ENCODE peak calls at places on chromosomes 6 and 20, in nine cellular contexts. Y, X, K, V, F, I, N, O and T are unnamed samples.

GRCh38 chr6:165876568-165876967 is 213.5 kb upstream of the PDE10A start:
- DNase-seq in Y (no peak), X (peak), K (no peak), V (no peak), F (no peak), I (no peak), N (peak), O (no peak), T (no peak)

GRCh38 chr6:135812085-135812526 is 39.4 kb upstream of the PDE7B start:
- DNase-seq in Y (no peak), X (peak), K (no peak), V (no peak), F (no peak), I (no peak), N (peak), O (no peak), T (no peak)

GRCh38 chr6:16212276-16212675 is 26.1 kb upstream of the GMPR start:
- DNase-seq in Y (no peak), X (no peak), K (no peak), V (no peak), F (no peak), I (no peak), N (no peak), O (no peak), T (no peak)

GRCh38 chr6:135572051-135572450 is 74.5 kb upstream of the AHI1 start:
- DNase-seq in Y (no peak), X (no peak), K (no peak), V (no peak), F (no peak), I (no peak), N (no peak), O (no peak), T (no peak)

GRCh38 chr6:87755697-87756671 is 54.0 kb upstream of the AKIRIN2 start:
- DNase-seq in Y (no peak), X (no peak), K (no peak), V (no peak), F (no peak), I (no peak), N (no peak), O (no peak), T (no peak)

GRCh38 chr6:166268431-166268830 is 39.8 kb downstream of the PRR18 start:
- DNase-seq in Y (no peak), X (no peak), K (no peak), V (no peak), F (no peak), I (no peak), N (no peak), O (no peak), T (no peak)

GRCh38 chr20:32966881-32967781 is 37.1 kb downstream of the SUN5 start:
- DNase-seq in Y (no peak), X (no peak), K (no peak), V (no peak), F (no peak), I (no peak), N (no peak), O (no peak), T (peak)

GRCh38 chr20:61917459-61917858 is 148.2 kb downstream of the TAF4 start:
- DNase-seq in Y (no peak), X (no peak), K (no peak), V (no peak), F (no peak), I (no peak), N (no peak), O (no peak), T (no peak)

GRCh38 chr20:57496592-57496991 is 28.3 kb downstream of the CTCFL start:
- DNase-seq in Y (no peak), X (no peak), K (no peak), V (no peak), F (no peak), I (no peak), N (no peak), O (no peak), T (no peak)

GRCh38 chr6:73801652-73802268 is 105.8 kb downstream of the CD109 start:
- DNase-seq in Y (no peak), X (no peak), K (no peak), V (no peak), F (no peak), I (no peak), N (no peak), O (no peak), T (no peak)

GRCh38 chr6:72182337-72183246 is 296.2 kb downstream of the RIMS1 start:
- DNase-seq in Y (no peak), X (no peak), K (peak), V (peak), F (no peak), I (peak), N (peak), O (peak), T (no peak)

GRCh38 chr20:64228751-64229518 is 26.6 kb upstream of the PCMTD2 start:
- DNase-seq in Y (no peak), X (no peak), K (no peak), V (no peak), F (no peak), I (no peak), N (no peak), O (no peak), T (no peak)